ENCODE peak calls at places on chromosomes 6 and 20, in five cellular contexts. T, P, Y, E and A are unnamed samples.

GRCh38 chr20:4195499-4195898 is 180.1 kb upstream of the RNF24 start:
- DNase-seq in P (no peak), Y (no peak), T (no peak), E (no peak), A (no peak)

GRCh38 chr20:63064745-63065711 is 58.3 kb upstream of the BHLHE23 start:
- DNase-seq in Y (no peak), P (no peak), T (peak; percentile 8), E (no peak), A (peak; percentile 75)

GRCh38 chr6:105794263-105794662 is 291.9 kb upstream of the PRDM1 start:
- DNase-seq in T (peak; percentile 82), P (no peak), E (peak; percentile 79), Y (peak; percentile 89), A (peak; percentile 72)

GRCh38 chr6:1858865-1859264 is 249.2 kb downstream of the FOXC1 start:
- DNase-seq in Y (no peak), P (no peak), E (no peak), T (no peak), A (no peak)

GRCh38 chr20:37007898-37008649 is 56.6 kb upstream of the SAMHD1 start:
- DNase-seq in E (peak; percentile 33), Y (no peak), T (no peak), P (no peak), A (no peak)

GRCh38 chr6:169266746-169267629 is 13.3 kb upstream of the THBS2 start:
- DNase-seq in P (no peak), E (no peak), Y (peak; percentile 22), T (no peak), A (peak; percentile 86)

GRCh38 chr6:132527791-132528190 is 10.3 kb upstream of the TAAR9 start:
- DNase-seq in E (no peak), Y (no peak), P (no peak), T (no peak), A (no peak)

GRCh38 chr20:44209691-44210421 is 715 bp downstream of the OSER1 start:
- DNase-seq in Y (no peak), E (no peak), T (peak; percentile 27), P (no peak), A (peak; percentile 39)

GRCh38 chr20:41499961-41500725 is 118.0 kb downstream of the CHD6 start:
- DNase-seq in E (no peak), T (no peak), Y (no peak), P (no peak), A (no peak)

GRCh38 chr6:73180718-73181619 is 44.3 kb downstream of the KHDC1L start:
- DNase-seq in T (no peak), E (peak; percentile 85), P (no peak), Y (no peak), A (no peak)

GRCh38 chr6:121868191-121868590 is 432.7 kb downstream of the GJA1 start:
- DNase-seq in T (no peak), P (no peak), Y (no peak), E (no peak), A (no peak)

GRCh38 chr20:35849726-35850125 is 77.9 kb downstream of the PHF20 start:
- DNase-seq in T (no peak), Y (no peak), P (no peak), E (peak; percentile 68), A (no peak)

GRCh38 chr20:362271-363254 is 15.7 kb downstream of the NRSN2 start:
- DNase-seq in Y (peak; percentile 34), E (peak; percentile 96), T (peak; percentile 95), P (no peak), A (peak; percentile 97)

GRCh38 chr6:161272600-161273355 is 1.1 kb downstream of the AGPAT4 start:
- DNase-seq in Y (no peak), T (no peak), E (no peak), P (no peak), A (no peak)

GRCh38 chr6:22621028-22621427 is 51.7 kb downstream of the HDGFL1 start:
- DNase-seq in Y (no peak), P (no peak), T (no peak), E (no peak), A (no peak)

GRCh38 chr20:59232618-59233017 is 67.8 kb upstream of the EDN3 start:
- DNase-seq in Y (no peak), E (no peak), P (no peak), T (no peak), A (no peak)

GRCh38 chr20:53872561-53873248 is 197.7 kb downstream of the BCAS1 start:
- DNase-seq in T (no peak), P (no peak), E (peak; percentile 68), Y (no peak), A (no peak)

GRCh38 chr6:15341311-15341710 is 95.4 kb downstream of the JARID2 start:
- DNase-seq in Y (no peak), T (no peak), E (no peak), P (no peak), A (no peak)

GRCh38 chr6:25312034-25312620 is 33.0 kb downstream of the CARMIL1 start:
- DNase-seq in Y (no peak), E (no peak), P (no peak), T (no peak), A (no peak)

GRCh38 chr20:46438156-46438750 is 31.8 kb upstream of the ELMO2 start:
- DNase-seq in P (peak; percentile 32), T (no peak), Y (no peak), E (peak; percentile 1), A (no peak)

GRCh38 chr6:123189805-123190204 is 193.8 kb downstream of the CLVS2 start:
- DNase-seq in E (no peak), P (no peak), T (no peak), Y (no peak), A (no peak)

GRCh38 chr6:77740380-77740779 is 87.5 kb downstream of the MEI4 start:
- DNase-seq in Y (no peak), P (peak; percentile 4), E (no peak), T (no peak), A (no peak)

GRCh38 chr6:126531840-126532239 is 191.9 kb downstream of the CENPW start:
- DNase-seq in T (no peak), P (no peak), Y (no peak), E (no peak), A (no peak)

GRCh38 chr6:83430606-83431544 is at the start of gene ME1:
- DNase-seq in E (peak; percentile 86), Y (peak; percentile 67), P (peak; percentile 54), T (peak; percentile 91), A (peak; percentile 92)
- TF ChIP-seq POLR2A in E (no peak), Y (peak; percentile 35), P (no peak), T (peak; percentile 47), A (no peak)

DNA sequence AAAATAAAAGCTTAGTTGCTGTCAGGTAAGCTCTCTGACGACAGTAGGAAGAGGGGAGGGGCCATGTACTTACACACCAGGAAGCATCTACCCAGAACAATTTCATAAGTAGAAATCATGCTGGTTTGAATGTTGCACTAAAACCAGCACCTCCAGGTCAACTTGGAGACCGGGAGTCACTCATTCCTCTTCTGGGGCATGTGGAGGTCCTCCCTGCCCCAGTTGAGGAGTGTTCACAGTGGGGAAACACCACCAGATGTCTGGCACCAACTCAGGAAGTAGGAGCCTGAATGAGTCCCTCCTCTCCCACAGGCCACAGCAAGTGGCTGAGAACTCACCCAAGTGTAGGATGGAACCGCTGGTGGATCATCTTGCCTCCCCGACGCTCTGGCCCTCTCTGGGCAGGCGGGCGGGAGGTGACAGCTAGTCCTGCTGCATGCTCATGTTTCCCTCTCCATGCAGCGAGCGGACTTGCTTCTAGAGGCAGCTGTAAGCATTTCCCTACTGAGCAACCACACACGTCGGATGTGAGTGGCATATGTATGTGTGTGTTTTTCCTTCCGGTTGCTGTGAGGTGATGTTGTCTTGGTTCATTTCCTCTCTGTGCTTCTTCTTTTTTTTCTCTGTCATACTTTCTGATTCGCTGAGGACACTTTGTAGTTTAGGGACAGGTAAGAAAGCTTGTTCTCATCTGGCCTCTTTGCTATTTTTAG is 149.5 kb upstream of the NEDD9 start:
- DNase-seq in E (peak; percentile 53), T (peak; percentile 75), P (peak; percentile 34), Y (no peak), A (no peak)
- TF ChIP-seq POLR2A in E (no peak), T (peak; percentile 19), P (peak; percentile 97), Y (no peak), A (no peak)

GRCh38 chr6:143539106-143539505 is 27.6 kb upstream of the FUCA2 start:
- DNase-seq in E (no peak), T (no peak), P (no peak), Y (no peak), A (no peak)

GRCh38 chr6:143536461-143536865 is 24.9 kb upstream of the FUCA2 start:
- DNase-seq in E (peak; percentile 59), T (peak; percentile 58), P (no peak), Y (no peak), A (no peak)

GRCh38 chr6:143535189-143535614 is 23.7 kb upstream of the FUCA2 start:
- DNase-seq in T (no peak), E (no peak), P (no peak), Y (no peak), A (no peak)

GRCh38 chr6:143538374-143538773 is 26.9 kb upstream of the FUCA2 start:
- DNase-seq in E (no peak), P (no peak), T (no peak), Y (no peak), A (no peak)

DNA sequence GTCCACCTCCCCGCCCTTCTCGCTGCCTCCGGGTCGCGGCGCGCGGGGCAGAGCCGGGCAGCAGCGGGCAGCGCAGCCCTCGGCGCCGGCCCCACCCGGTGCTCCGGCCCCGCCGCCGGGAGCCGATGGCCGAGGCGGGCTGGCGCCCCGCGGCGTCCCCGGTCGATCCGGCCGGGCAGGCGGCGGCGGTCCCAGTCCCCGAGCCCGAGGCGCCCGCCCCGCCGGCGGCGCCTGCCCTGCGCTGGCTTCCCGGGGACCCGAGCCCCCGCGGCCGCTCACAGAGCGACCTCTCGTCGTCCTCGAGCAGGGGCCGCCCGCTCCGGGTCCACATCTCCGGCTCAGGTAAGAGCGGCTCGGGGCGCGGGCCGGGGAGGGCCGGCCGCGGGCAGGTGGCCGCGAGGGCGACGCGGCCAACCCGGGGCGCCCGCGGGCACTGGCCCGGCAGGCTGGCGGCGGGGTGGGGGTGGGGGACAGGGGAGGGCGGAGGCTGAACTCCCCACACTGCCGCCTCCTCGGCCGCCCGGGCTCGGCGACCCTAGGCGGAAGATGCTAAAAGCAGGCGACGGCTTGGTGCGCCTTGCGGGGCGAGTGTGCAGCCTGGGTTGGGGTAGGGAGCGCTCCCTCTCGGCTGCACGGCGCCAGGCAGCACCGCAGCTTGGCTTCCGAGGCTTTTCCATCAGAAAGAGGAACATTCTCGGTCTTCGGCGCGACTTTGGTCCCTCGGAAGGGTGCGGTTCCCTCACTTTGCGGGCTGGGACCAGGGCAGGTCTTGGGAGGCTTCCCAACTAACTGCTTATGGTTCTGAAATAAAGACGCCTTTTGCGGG is 25.6 kb upstream of the FUCA2 start:
- DNase-seq in E (peak; percentile 59), T (peak; percentile 68), P (peak; percentile 26), Y (peak; percentile 17), A (peak; percentile 35)
- TF ChIP-seq POLR2A in E (no peak), T (no peak), P (no peak), Y (no peak), A (no peak)

DNA sequence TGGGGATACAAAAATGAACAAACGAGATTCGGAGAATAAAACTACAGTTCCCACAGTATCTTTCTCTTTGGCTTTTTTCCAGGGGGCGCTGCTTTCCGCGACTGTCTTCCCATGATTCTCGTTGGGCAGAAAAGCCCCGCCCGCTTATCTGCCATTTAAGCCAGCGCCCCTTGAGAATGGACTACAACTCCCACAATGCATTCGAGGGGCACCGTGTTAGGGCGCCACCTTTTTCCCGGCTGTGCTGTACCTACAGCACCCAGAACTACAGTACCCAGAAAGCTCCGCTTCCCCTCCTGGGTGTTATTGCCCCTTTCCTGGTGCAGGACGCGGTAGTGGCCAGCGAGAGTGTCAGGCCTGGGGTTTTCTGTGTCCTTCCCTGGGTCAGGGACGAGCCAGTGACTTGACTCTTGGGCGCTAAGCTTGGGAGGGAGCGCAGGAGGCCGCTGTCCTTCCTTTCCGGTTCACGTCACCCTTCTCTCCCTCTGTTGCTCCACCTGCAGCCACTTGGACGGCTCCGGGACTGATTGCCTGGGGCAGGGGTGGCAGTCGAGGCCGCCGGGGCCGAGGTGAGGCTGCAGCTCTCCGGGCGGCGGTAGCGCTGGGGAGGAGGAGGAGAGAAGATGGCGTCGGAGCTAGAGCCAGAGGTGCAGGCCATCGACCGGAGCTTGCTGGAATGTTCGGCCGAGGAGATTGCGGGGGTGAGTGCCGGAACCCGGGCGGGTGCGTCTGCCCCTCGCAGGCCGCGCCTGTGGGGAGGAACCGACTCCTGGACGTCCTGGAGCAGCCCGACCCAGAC is at the start of gene UBR2:
- DNase-seq in T (peak; percentile 100), P (peak; percentile 71), Y (peak; percentile 98), E (peak; percentile 98), A (peak; percentile 99)
- TF ChIP-seq POLR2A in T (peak; percentile 79), P (peak; percentile 57), Y (peak; percentile 96), E (peak; percentile 68), A (no peak)